ENCODE peak calls at places on chromosomes 5 and 9, in eight cellular contexts. H, P, J, W, O, B, M and K are unnamed samples.

GRCh38 chr5:135107101-135107500 is 73.1 kb upstream of the PITX1 start:
- DNase-seq in H (no peak), P (no peak), J (no peak), W (no peak), O (no peak), B (no peak), M (no peak), K (no peak)

GRCh38 chr5:76809141-76809540 is 9.7 kb upstream of the F2RL1 start:
- DNase-seq in H (no peak), P (no peak), J (no peak), W (no peak), O (no peak), B (no peak), M (no peak), K (no peak)

GRCh38 chr9:4507306-4507705 is 17.0 kb downstream of the SLC1A1 start:
- DNase-seq in H (no peak), P (no peak), J (no peak), W (no peak), O (no peak), B (peak), M (no peak), K (no peak)

GRCh38 chr9:17052626-17053025 is 82.2 kb upstream of the CNTLN start:
- DNase-seq in H (no peak), P (no peak), J (no peak), W (no peak), O (no peak), B (no peak), M (no peak), K (no peak)

GRCh38 chr5:174376726-174377373 is 331.3 kb downstream of the NSG2 start:
- DNase-seq in H (no peak), P (no peak), J (no peak), W (no peak), O (no peak), B (no peak), M (no peak), K (no peak)

GRCh38 chr5:94422819-94423218 is 195.6 kb downstream of the KIAA0825 start:
- DNase-seq in H (no peak), P (no peak), J (no peak), W (no peak), O (no peak), B (no peak), M (no peak), K (no peak)

GRCh38 chr5:81428446-81428845 is 34.5 kb upstream of the ACOT12 start:
- DNase-seq in H (no peak), P (no peak), J (no peak), W (no peak), O (no peak), B (peak), M (no peak), K (no peak)

GRCh38 chr5:88555658-88556057 is 287.0 kb upstream of the TMEM161B start:
- DNase-seq in H (no peak), P (no peak), J (no peak), W (peak), O (no peak), B (no peak), M (no peak), K (no peak)

GRCh38 chr5:158162026-158162425 is 303.1 kb upstream of the CLINT1 start:
- DNase-seq in H (no peak), P (no peak), J (no peak), W (no peak), O (no peak), B (no peak), M (no peak), K (no peak)

GRCh38 chr5:175682664-175683063 is 24.8 kb downstream of the HRH2 start:
- DNase-seq in H (no peak), P (no peak), J (no peak), W (no peak), O (no peak), B (no peak), M (peak), K (no peak)

DNA sequence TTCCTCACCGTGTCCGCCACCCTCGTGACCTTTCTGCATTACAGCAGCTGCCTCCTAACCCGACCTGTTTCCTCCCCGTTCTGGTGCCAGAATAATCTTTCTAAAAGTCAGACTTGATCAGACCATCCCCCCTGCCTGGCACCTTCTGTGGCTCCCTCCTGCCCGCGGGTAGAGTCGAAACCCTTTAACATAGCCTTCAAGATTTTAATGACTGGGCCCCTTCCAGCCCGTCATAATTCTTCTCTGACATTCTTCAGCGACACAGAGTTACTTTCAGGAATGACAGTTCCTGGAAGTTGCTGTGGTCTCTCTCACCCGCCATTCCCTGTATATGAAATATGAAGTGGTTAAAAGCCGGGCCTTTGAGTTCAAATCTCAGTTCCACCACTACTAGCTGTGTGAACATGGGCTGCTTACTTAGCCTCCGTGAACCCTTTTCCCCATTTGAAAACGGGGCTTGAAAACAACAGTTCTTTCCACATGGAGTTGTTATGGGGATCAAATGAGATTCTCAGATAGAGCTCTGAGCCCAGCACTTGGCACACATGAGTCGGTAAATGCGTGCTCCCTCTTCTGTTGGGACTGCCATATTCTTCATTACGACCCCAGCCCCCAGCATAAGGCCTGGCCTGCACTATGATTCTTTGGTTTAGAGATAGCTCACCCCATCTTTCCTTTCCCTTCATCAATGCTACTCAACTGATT is 715 bp downstream of the NANS start:
- DNase-seq in H (no peak), P (peak), J (no peak), W (peak), O (no peak), B (peak), M (no peak), K (no peak)
- TF ChIP-seq CTCF in H (no peak), P (no peak), J (no peak), W (no peak), O (no peak), B (no peak), M (no peak), K (no peak)

GRCh38 chr9:127423591-127423933 is 620 bp upstream of the ZNF79 start:
- DNase-seq in H (no peak), P (no peak), J (no peak), W (no peak), O (no peak), B (no peak), M (no peak), K (no peak)

GRCh38 chr9:127422787-127423186 is 1.4 kb upstream of the ZNF79 start:
- DNase-seq in H (no peak), P (no peak), J (no peak), W (no peak), O (no peak), B (no peak), M (no peak), K (no peak)

GRCh38 chr9:127426756-127427155 is 2.6 kb downstream of the ZNF79 start:
- DNase-seq in H (no peak), P (no peak), J (no peak), W (no peak), O (no peak), B (no peak), M (no peak), K (no peak)

GRCh38 chr9:127423934-127424668 is at the start of gene ZNF79:
- DNase-seq in H (peak), P (peak), J (peak), W (peak), O (peak), B (peak), M (peak), K (peak)

GRCh38 chr9:127424669-127424986 is 446 bp downstream of the ZNF79 start:
- DNase-seq in H (no peak), P (no peak), J (no peak), W (no peak), O (no peak), B (no peak), M (no peak), K (no peak)
- TF ChIP-seq CTCF in H (no peak), P (no peak), J (no peak), W (peak), O (no peak), B (peak), M (no peak), K (no peak)

GRCh38 chr5:156020650-156021049 is 306.3 kb upstream of the SGCD start:
- DNase-seq in H (no peak), P (no peak), J (no peak), W (no peak), O (no peak), B (no peak), M (no peak), K (no peak)

GRCh38 chr5:156019786-156020185 is 307.2 kb upstream of the SGCD start:
- DNase-seq in H (no peak), P (no peak), J (no peak), W (no peak), O (no peak), B (no peak), M (no peak), K (no peak)

GRCh38 chr5:156021866-156022265 is 305.1 kb upstream of the SGCD start:
- DNase-seq in H (no peak), P (no peak), J (no peak), W (peak), O (no peak), B (no peak), M (no peak), K (no peak)
- TF ChIP-seq CTCF in H (no peak), P (no peak), J (no peak), W (no peak), O (no peak), B (no peak), M (no peak), K (no peak)

GRCh38 chr5:120093178-120093577 is 370.9 kb upstream of the PRR16 start:
- DNase-seq in H (no peak), P (no peak), J (no peak), W (no peak), O (no peak), B (no peak), M (no peak), K (no peak)
- TF ChIP-seq CTCF in H (no peak), P (no peak), J (no peak), W (no peak), O (no peak), B (no peak), M (no peak), K (no peak)